ENCODE peak calls at places on chromosomes 3 and 15, in eight cellular contexts. Y, J, P, E, K, U, M and B are unnamed samples.

GRCh38 chr3:128763967-128764366 is 38.0 kb downstream of the RAB7A start:
- DNase-seq in E (no peak), K (no peak), M (no peak), Y (no peak), J (no peak), U (no peak), P (no peak), B (no peak)

GRCh38 chr3:129514563-129514962 is 13.9 kb upstream of the RHO start:
- DNase-seq in P (no peak), E (no peak), U (no peak), Y (no peak), M (no peak), K (no peak), J (no peak), B (no peak)

GRCh38 chr3:135217730-135218129 is 422.7 kb downstream of the EPHB1 start:
- DNase-seq in P (no peak), Y (no peak), E (no peak), K (no peak), U (no peak), J (no peak), M (no peak), B (no peak)

GRCh38 chr3:45105855-45106655 is 40.1 kb downstream of the CDCP1 start:
- DNase-seq in K (no peak), M (peak; percentile 92), U (no peak), P (no peak), E (no peak), Y (no peak), J (no peak), B (no peak)

GRCh38 chr3:193780810-193781472 is 187.9 kb downstream of the OPA1 start:
- DNase-seq in Y (peak; percentile 45), M (peak; percentile 76), U (peak; percentile 92), K (peak; percentile 60), J (no peak), P (peak; percentile 91), E (peak; percentile 87), B (peak; percentile 76)

GRCh38 chr15:68843425-68844311 is 23.0 kb upstream of the ANP32A start:
- DNase-seq in Y (no peak), U (no peak), K (no peak), P (peak; percentile 85), E (peak; percentile 80), J (no peak), M (no peak), B (no peak)

GRCh38 chr15:39596358-39597051 is 15.6 kb downstream of the THBS1 start:
- DNase-seq in Y (no peak), M (peak; percentile 95), K (no peak), P (no peak), U (no peak), J (no peak), E (no peak), B (no peak)

GRCh38 chr15:40436892-40437753 is 3.6 kb upstream of the BAHD1 start:
- DNase-seq in J (no peak), U (no peak), E (peak; percentile 25), M (no peak), Y (no peak), K (no peak), P (peak; percentile 48), B (no peak)

GRCh38 chr15:78209646-78210348 is 24.6 kb downstream of the ACSBG1 start:
- DNase-seq in U (no peak), J (no peak), M (no peak), E (no peak), Y (no peak), P (no peak), K (no peak), B (peak; percentile 29)

DNA sequence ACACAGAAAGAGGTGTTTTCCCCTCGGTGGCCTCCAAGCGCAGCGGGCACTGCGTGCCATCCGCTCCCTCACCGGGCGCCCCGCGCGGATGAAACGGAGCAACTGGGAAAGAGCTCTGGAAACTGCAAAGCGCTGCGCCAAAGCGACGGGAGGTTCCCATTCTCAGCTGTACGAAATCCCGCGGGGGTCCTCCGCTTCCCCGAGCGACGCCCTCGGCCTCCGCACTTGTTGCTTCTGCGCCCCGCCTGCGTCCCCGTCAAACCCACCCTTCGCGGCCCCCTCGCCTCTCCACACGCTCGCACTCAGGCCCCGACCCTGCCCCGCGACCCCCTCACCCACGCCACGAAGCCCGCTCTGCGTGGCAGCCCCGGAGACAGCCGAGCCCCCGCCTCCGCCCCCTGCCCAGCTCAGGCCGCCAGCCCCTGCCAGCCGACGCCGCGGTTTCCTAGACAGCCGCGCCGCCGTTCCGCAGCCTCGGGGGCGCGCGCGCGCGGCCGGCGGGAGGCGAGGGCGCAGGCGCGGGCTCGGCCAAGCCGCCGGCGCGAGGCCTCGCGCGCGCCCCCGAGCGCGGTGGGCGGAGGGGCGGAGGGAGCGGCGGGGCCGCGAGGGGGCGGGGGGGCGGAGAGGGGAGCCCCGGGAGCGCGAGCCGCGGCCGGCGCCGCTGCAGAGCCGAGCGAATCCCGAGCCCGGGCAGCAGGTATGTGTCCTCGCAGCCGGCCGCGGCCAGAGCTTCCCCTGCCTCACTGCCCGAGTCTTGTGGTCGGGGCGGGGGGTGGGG is at the start of gene TMEM266:
- DNase-seq in E (peak; percentile 96), J (no peak), U (no peak), P (peak; percentile 88), M (no peak), K (peak; percentile 23), Y (no peak), B (peak; percentile 75)
- TF ChIP-seq CTCF in E (peak; percentile 40), J (no peak), U (no peak), P (no peak), M (no peak), K (no peak), Y (no peak), B (peak; percentile 58)

GRCh38 chr3:16060358-16060852 is 114.1 kb upstream of the GALNT15 start:
- DNase-seq in K (peak; percentile 87), U (peak; percentile 73), M (peak; percentile 100), E (no peak), Y (no peak), J (no peak), P (peak; percentile 29), B (no peak)
- TF ChIP-seq CTCF in K (no peak), U (no peak), M (peak; percentile 58), E (no peak), Y (no peak), J (no peak), P (no peak), B (no peak)

GRCh38 chr3:194985031-194985578 is 285.9 kb downstream of the XXYLT1 start:
- DNase-seq in J (peak; percentile 16), K (peak; percentile 62), M (peak; percentile 82), E (peak; percentile 85), U (peak; percentile 59), P (peak; percentile 90), Y (no peak), B (peak; percentile 68)
- TF ChIP-seq CTCF in J (peak; percentile 25), K (peak; percentile 3), M (peak; percentile 42), E (peak; percentile 54), U (peak; percentile 17), P (peak; percentile 35), Y (no peak), B (peak; percentile 22)

GRCh38 chr3:138909904-138910303 is 37.0 kb downstream of the FOXL2 start:
- DNase-seq in U (no peak), J (no peak), K (no peak), M (no peak), E (no peak), P (no peak), Y (no peak), B (no peak)

GRCh38 chr3:138908815-138909214 is 38.1 kb downstream of the FOXL2 start:
- DNase-seq in E (no peak), P (no peak), J (no peak), U (no peak), M (no peak), K (no peak), Y (no peak), B (no peak)

GRCh38 chr3:138914870-138915502 is 32.0 kb downstream of the FOXL2 start:
- DNase-seq in E (no peak), K (no peak), P (peak; percentile 56), J (no peak), U (no peak), Y (no peak), M (no peak), B (no peak)

GRCh38 chr3:138911621-138912020 is 35.3 kb downstream of the FOXL2 start:
- DNase-seq in P (no peak), J (no peak), U (no peak), E (no peak), K (no peak), Y (no peak), M (no peak), B (no peak)

DNA sequence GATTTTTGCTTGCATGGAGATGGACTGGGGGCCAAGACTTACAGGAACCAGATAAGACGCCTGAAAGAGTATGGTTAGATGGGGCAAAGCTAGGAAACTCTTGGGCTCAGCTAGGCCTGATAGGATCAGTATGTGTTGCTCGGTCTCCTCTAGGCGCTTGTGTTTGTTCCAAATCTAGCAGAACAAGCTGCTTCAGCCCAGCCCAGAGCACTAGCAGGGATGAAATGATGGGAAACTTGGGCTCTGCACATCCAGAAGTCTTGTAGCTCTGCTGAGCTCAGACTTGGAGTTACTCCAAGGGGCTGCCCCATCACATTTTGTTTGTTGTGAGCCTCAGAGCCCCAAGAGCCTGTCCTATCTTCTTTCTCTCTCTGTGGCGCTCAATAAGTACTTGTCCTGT is 34.7 kb downstream of the FOXL2 start:
- DNase-seq in Y (no peak), U (no peak), P (no peak), K (no peak), M (no peak), E (no peak), J (no peak), B (no peak)
- TF ChIP-seq CTCF in Y (no peak), U (no peak), P (no peak), K (no peak), M (no peak), E (no peak), J (no peak), B (no peak)

GRCh38 chr3:69426291-69426690 is 40.4 kb upstream of the FRMD4B start:
- DNase-seq in K (no peak), Y (no peak), J (no peak), M (no peak), E (no peak), P (no peak), U (no peak), B (no peak)

GRCh38 chr3:69423756-69424155 is 37.9 kb upstream of the FRMD4B start:
- DNase-seq in Y (no peak), P (no peak), K (no peak), J (no peak), M (no peak), U (no peak), E (no peak), B (no peak)

GRCh38 chr3:69428657-69429255 is 42.9 kb upstream of the FRMD4B start:
- DNase-seq in K (no peak), Y (no peak), E (no peak), U (no peak), P (no peak), J (no peak), M (no peak), B (no peak)

GRCh38 chr3:69425249-69425648 is 39.4 kb upstream of the FRMD4B start:
- DNase-seq in K (no peak), J (no peak), E (peak; percentile 33), Y (no peak), U (no peak), P (peak; percentile 73), M (no peak), B (no peak)

GRCh38 chr3:69426905-69427304 is 41.0 kb upstream of the FRMD4B start:
- DNase-seq in Y (no peak), M (no peak), P (no peak), E (no peak), K (no peak), J (no peak), U (no peak), B (no peak)
- TF ChIP-seq CTCF in Y (no peak), M (peak; percentile 27), P (peak; percentile 31), E (peak; percentile 28), K (no peak), J (no peak), U (no peak), B (peak; percentile 53)